ENCODE peak calls at places on chromosomes 4 and X, in nine cellular contexts. One of them, this sample, is unnamed.
A peak's percentile ranks its signal among the peaks of the same experiment; 100 is the strongest.

GRCh38 chr4:77473509-77473908 is 132.1 kb upstream of the CXCL13 start:
- DNase-seq in fibroblast of lung: peak; percentile 8
- DNase-seq in astrocyte: no peak
- DNase-seq in colonic mucosa: no peak
- DNase-seq in RWPE1: no peak
- DNase-seq in HCT116: peak; percentile 39
- DNase-seq in astrocyte of the cerebellum: no peak
- DNase-seq in hepatocyte: peak; percentile 20
- DNase-seq in upper lobe of right lung: no peak
- DNase-seq in this sample: no peak

GRCh38 chr4:154230091-154230490 is 261.5 kb downstream of the DCHS2 start:
- DNase-seq in fibroblast of lung: no peak
- DNase-seq in astrocyte: no peak
- DNase-seq in colonic mucosa: no peak
- DNase-seq in RWPE1: no peak
- DNase-seq in HCT116: no peak
- DNase-seq in astrocyte of the cerebellum: no peak
- DNase-seq in hepatocyte: no peak
- DNase-seq in upper lobe of right lung: no peak
- DNase-seq in this sample: no peak

GRCh38 chr4:143355540-143356217 is 19.0 kb downstream of the GAB1 start:
- DNase-seq in fibroblast of lung: no peak
- DNase-seq in astrocyte: peak; percentile 46
- DNase-seq in colonic mucosa: no peak
- DNase-seq in RWPE1: peak; percentile 64
- DNase-seq in HCT116: no peak
- DNase-seq in astrocyte of the cerebellum: no peak
- DNase-seq in hepatocyte: no peak
- DNase-seq in upper lobe of right lung: no peak
- DNase-seq in this sample: no peak

GRCh38 chrX:151019837-151020236 is 36.7 kb downstream of the HMGB3 start:
- DNase-seq in fibroblast of lung: peak; percentile 41
- DNase-seq in astrocyte: no peak
- DNase-seq in colonic mucosa: no peak
- DNase-seq in RWPE1: peak; percentile 1
- DNase-seq in HCT116: no peak
- DNase-seq in astrocyte of the cerebellum: no peak
- DNase-seq in hepatocyte: peak; percentile 11
- DNase-seq in upper lobe of right lung: no peak
- DNase-seq in this sample: no peak

GRCh38 chr4:41483771-41484170 is 54.2 kb upstream of the LIMCH1 start:
- DNase-seq in fibroblast of lung: no peak
- DNase-seq in astrocyte: no peak
- DNase-seq in colonic mucosa: no peak
- DNase-seq in RWPE1: no peak
- DNase-seq in HCT116: no peak
- DNase-seq in astrocyte of the cerebellum: no peak
- DNase-seq in hepatocyte: no peak
- DNase-seq in upper lobe of right lung: no peak
- DNase-seq in this sample: no peak

GRCh38 chr4:38464328-38464727 is 199.7 kb upstream of the KLF3 start:
- DNase-seq in fibroblast of lung: no peak
- DNase-seq in astrocyte: no peak
- DNase-seq in colonic mucosa: no peak
- DNase-seq in RWPE1: no peak
- DNase-seq in HCT116: no peak
- DNase-seq in astrocyte of the cerebellum: no peak
- DNase-seq in hepatocyte: no peak
- DNase-seq in upper lobe of right lung: no peak
- DNase-seq in this sample: no peak

GRCh38 chr4:142402925-142403324 is 443.2 kb downstream of the INPP4B start:
- DNase-seq in fibroblast of lung: peak; percentile 53
- DNase-seq in astrocyte: peak; percentile 39
- DNase-seq in colonic mucosa: no peak
- DNase-seq in RWPE1: no peak
- DNase-seq in HCT116: no peak
- DNase-seq in astrocyte of the cerebellum: no peak
- DNase-seq in hepatocyte: no peak
- DNase-seq in upper lobe of right lung: no peak
- DNase-seq in this sample: no peak

GRCh38 chr4:149493492-149493891 is 322.2 kb downstream of the IQCM start:
- DNase-seq in fibroblast of lung: no peak
- DNase-seq in astrocyte: peak; percentile 45
- DNase-seq in colonic mucosa: no peak
- DNase-seq in RWPE1: no peak
- DNase-seq in HCT116: no peak
- DNase-seq in astrocyte of the cerebellum: no peak
- DNase-seq in hepatocyte: peak; percentile 52
- DNase-seq in upper lobe of right lung: no peak
- DNase-seq in this sample: no peak

GRCh38 chrX:130097507-130098201 is 12.6 kb downstream of the ELF4 start:
- DNase-seq in fibroblast of lung: no peak
- DNase-seq in astrocyte: no peak
- DNase-seq in colonic mucosa: peak; percentile 76
- DNase-seq in RWPE1: no peak
- DNase-seq in HCT116: no peak
- DNase-seq in astrocyte of the cerebellum: no peak
- DNase-seq in hepatocyte: peak; percentile 61
- DNase-seq in upper lobe of right lung: peak; percentile 74
- DNase-seq in this sample: no peak

GRCh38 chrX:101206471-101206870 is 13.1 kb upstream of the DRP2 start:
- DNase-seq in fibroblast of lung: peak; percentile 63
- DNase-seq in astrocyte: no peak
- DNase-seq in colonic mucosa: no peak
- DNase-seq in RWPE1: peak; percentile 22
- DNase-seq in HCT116: peak; percentile 13
- DNase-seq in astrocyte of the cerebellum: no peak
- DNase-seq in hepatocyte: peak; percentile 24
- DNase-seq in upper lobe of right lung: no peak
- DNase-seq in this sample: no peak
- TF ChIP-seq CTCF in fibroblast of lung: peak; percentile 38
- TF ChIP-seq CTCF in astrocyte: peak; percentile 27
- TF ChIP-seq CTCF in colonic mucosa: no peak
- TF ChIP-seq CTCF in RWPE1: no peak
- TF ChIP-seq CTCF in HCT116: peak; percentile 42
- TF ChIP-seq CTCF in astrocyte of the cerebellum: peak; percentile 20
- TF ChIP-seq CTCF in hepatocyte: peak; percentile 43
- TF ChIP-seq CTCF in upper lobe of right lung: peak; percentile 36
- TF ChIP-seq CTCF in this sample: peak; percentile 53

DNA sequence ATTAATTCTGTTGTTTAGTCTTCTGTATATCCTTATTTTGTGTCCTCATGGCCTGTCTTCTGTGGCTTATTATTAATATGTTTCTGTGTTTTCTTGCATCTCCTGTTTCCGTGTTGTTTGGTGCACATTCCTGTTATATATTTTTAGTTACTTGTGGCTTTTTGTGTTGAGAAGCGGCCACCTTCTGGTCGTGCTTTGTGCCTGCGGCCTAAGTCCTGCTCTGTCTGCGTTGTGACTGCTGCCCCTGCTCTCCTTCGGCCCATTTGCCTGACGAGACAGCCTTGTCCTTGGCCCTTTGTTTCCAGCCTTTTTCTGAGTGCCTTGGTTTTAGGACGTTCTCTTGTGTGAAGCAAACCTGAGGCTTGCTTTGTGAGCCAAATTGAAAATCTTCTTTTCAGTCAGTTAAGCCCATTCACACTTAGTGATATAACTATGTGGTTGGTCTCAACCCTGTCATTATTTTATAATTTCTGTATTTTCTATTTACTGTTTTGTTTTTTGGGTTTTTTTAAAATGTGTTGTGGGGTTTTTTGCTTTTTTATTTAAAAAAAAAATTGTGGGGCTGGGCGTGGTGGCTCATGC is 43.8 kb downstream of the TNIP2 start:
- DNase-seq in fibroblast of lung: peak; percentile 14
- DNase-seq in astrocyte: no peak
- DNase-seq in colonic mucosa: no peak
- DNase-seq in RWPE1: no peak
- DNase-seq in HCT116: peak; percentile 22
- DNase-seq in astrocyte of the cerebellum: peak; percentile 18
- DNase-seq in hepatocyte: no peak
- DNase-seq in upper lobe of right lung: no peak
- DNase-seq in this sample: no peak
- TF ChIP-seq CTCF in fibroblast of lung: no peak
- TF ChIP-seq CTCF in astrocyte: peak; percentile 8
- TF ChIP-seq CTCF in colonic mucosa: no peak
- TF ChIP-seq CTCF in RWPE1: no peak
- TF ChIP-seq CTCF in HCT116: peak; percentile 58
- TF ChIP-seq CTCF in astrocyte of the cerebellum: peak; percentile 48
- TF ChIP-seq CTCF in hepatocyte: no peak
- TF ChIP-seq CTCF in upper lobe of right lung: no peak
- TF ChIP-seq CTCF in this sample: no peak

DNA sequence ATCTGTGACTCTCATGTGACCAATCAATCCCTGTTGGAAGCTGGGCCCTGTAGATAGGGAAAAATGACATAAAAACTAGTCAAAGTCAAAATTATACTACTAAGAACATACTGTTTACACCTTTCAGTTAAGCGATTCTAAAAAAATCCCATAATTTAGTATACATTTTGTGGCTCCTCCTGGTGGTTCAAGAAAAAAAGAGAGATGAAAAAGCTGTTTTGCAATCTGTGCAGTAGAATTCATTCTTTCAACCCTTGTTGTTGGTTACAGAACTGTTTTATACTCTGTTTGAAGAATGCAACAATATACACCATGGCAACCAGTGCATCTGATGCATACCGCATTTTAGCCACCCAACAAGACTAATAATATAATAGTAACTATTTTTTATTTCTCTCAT is 66.8 kb upstream of the ANK2 start:
- DNase-seq in fibroblast of lung: no peak
- DNase-seq in astrocyte: no peak
- DNase-seq in colonic mucosa: no peak
- DNase-seq in RWPE1: no peak
- DNase-seq in HCT116: no peak
- DNase-seq in astrocyte of the cerebellum: no peak
- DNase-seq in hepatocyte: no peak
- DNase-seq in upper lobe of right lung: no peak
- DNase-seq in this sample: no peak
- TF ChIP-seq CTCF in fibroblast of lung: no peak
- TF ChIP-seq CTCF in astrocyte: no peak
- TF ChIP-seq CTCF in colonic mucosa: no peak
- TF ChIP-seq CTCF in RWPE1: no peak
- TF ChIP-seq CTCF in HCT116: peak; percentile 9
- TF ChIP-seq CTCF in astrocyte of the cerebellum: no peak
- TF ChIP-seq CTCF in hepatocyte: no peak
- TF ChIP-seq CTCF in upper lobe of right lung: no peak
- TF ChIP-seq CTCF in this sample: no peak

DNA sequence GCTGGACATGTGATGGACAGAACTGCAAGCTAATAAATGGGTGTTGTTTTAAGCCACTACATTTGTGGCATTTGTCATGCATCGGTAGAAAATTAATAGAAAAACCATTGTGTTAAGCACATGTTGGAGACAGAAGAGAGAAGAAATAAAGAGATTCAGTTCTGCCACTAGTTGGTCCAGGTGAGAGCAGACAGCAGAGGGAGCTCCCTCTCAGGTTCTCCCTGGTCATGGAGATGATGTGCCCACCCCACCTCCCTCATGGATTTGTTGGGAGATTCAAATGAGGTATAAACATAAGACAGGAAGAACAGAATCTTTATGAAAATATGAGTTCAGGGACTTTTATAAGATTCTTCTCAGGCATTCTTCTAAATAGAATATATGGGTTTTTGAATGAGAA is 36.8 kb upstream of the OCIAD2 start:
- DNase-seq in fibroblast of lung: no peak
- DNase-seq in astrocyte: no peak
- DNase-seq in colonic mucosa: no peak
- DNase-seq in RWPE1: peak; percentile 41
- DNase-seq in HCT116: peak; percentile 57
- DNase-seq in astrocyte of the cerebellum: no peak
- DNase-seq in hepatocyte: peak; percentile 39
- DNase-seq in upper lobe of right lung: no peak
- DNase-seq in this sample: no peak
- TF ChIP-seq CTCF in fibroblast of lung: no peak
- TF ChIP-seq CTCF in astrocyte: no peak
- TF ChIP-seq CTCF in colonic mucosa: no peak
- TF ChIP-seq CTCF in RWPE1: no peak
- TF ChIP-seq CTCF in HCT116: peak; percentile 77
- TF ChIP-seq CTCF in astrocyte of the cerebellum: peak; percentile 22
- TF ChIP-seq CTCF in hepatocyte: peak; percentile 35
- TF ChIP-seq CTCF in upper lobe of right lung: no peak
- TF ChIP-seq CTCF in this sample: no peak

DNA sequence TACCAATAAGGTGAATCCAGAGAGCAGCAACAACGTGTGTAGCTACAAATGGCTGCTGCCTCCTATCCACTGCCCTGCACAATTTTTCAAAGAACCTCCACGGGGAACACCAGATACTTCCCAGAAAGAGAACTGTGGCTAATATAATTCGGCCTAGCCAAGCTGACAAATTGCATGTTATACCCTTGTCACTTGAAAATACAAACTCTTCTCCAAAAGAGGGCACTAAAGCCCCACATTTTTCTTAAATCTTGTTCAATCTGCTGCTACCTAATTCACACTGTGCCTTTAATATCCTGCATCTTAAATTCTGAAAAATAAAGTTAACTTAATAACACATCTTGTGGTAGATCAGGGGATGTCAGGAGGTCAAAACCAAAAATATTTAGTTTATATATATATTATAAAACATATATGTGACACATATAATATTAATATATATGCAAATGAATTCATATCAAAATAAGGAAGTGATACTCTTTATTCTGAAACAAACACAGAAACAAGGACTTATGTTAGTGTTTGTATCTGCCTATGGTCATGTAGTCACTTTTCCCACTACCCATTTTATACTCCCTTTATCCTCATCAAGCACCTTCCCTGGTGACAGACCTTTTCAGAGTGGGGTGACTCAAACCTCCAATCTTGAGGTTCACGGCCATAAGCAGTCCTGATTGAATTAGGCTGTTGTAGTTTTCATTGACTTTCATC is 24.1 kb downstream of the CT45A1 start:
- DNase-seq in fibroblast of lung: peak; percentile 1
- DNase-seq in astrocyte: no peak
- DNase-seq in colonic mucosa: no peak
- DNase-seq in RWPE1: no peak
- DNase-seq in HCT116: peak; percentile 0
- DNase-seq in astrocyte of the cerebellum: no peak
- DNase-seq in hepatocyte: no peak
- DNase-seq in upper lobe of right lung: no peak
- DNase-seq in this sample: no peak
- TF ChIP-seq CTCF in fibroblast of lung: no peak
- TF ChIP-seq CTCF in astrocyte: no peak
- TF ChIP-seq CTCF in colonic mucosa: no peak
- TF ChIP-seq CTCF in RWPE1: no peak
- TF ChIP-seq CTCF in HCT116: peak; percentile 7
- TF ChIP-seq CTCF in astrocyte of the cerebellum: no peak
- TF ChIP-seq CTCF in hepatocyte: no peak
- TF ChIP-seq CTCF in upper lobe of right lung: no peak
- TF ChIP-seq CTCF in this sample: no peak

GRCh38 chrX:72569786-72570185 is 2.9 kb downstream of the HDAC8 start:
- DNase-seq in fibroblast of lung: peak; percentile 61
- DNase-seq in astrocyte: peak; percentile 91
- DNase-seq in colonic mucosa: no peak
- DNase-seq in RWPE1: peak; percentile 2
- DNase-seq in HCT116: no peak
- DNase-seq in astrocyte of the cerebellum: peak; percentile 85
- DNase-seq in hepatocyte: no peak
- DNase-seq in upper lobe of right lung: no peak
- DNase-seq in this sample: peak; percentile 2
- TF ChIP-seq CTCF in fibroblast of lung: no peak
- TF ChIP-seq CTCF in astrocyte: peak; percentile 10
- TF ChIP-seq CTCF in colonic mucosa: no peak
- TF ChIP-seq CTCF in RWPE1: no peak
- TF ChIP-seq CTCF in HCT116: no peak
- TF ChIP-seq CTCF in astrocyte of the cerebellum: peak; percentile 28
- TF ChIP-seq CTCF in hepatocyte: no peak
- TF ChIP-seq CTCF in upper lobe of right lung: no peak
- TF ChIP-seq CTCF in this sample: no peak

GRCh38 chr4:34953145-34953799 is 1291.0 kb downstream of the ARAP2 start:
- DNase-seq in fibroblast of lung: no peak
- DNase-seq in astrocyte: no peak
- DNase-seq in colonic mucosa: no peak
- DNase-seq in RWPE1: no peak
- DNase-seq in HCT116: peak; percentile 65
- DNase-seq in astrocyte of the cerebellum: no peak
- DNase-seq in hepatocyte: peak; percentile 10
- DNase-seq in upper lobe of right lung: no peak
- DNase-seq in this sample: no peak
- TF ChIP-seq CTCF in fibroblast of lung: no peak
- TF ChIP-seq CTCF in astrocyte: no peak
- TF ChIP-seq CTCF in colonic mucosa: no peak
- TF ChIP-seq CTCF in RWPE1: no peak
- TF ChIP-seq CTCF in HCT116: peak; percentile 70
- TF ChIP-seq CTCF in astrocyte of the cerebellum: no peak
- TF ChIP-seq CTCF in hepatocyte: peak; percentile 12
- TF ChIP-seq CTCF in upper lobe of right lung: no peak
- TF ChIP-seq CTCF in this sample: no peak